ENCODE peak calls at places on chromosome 9, in eight cellular contexts. U is fibroblast of pulmonary artery; O is kidney epithelial cell; E is cardiac muscle cell; M is GM23248; R is fibroblast of villous mesenchyme; H is AG04449; N is CD8-positive, alpha-beta memory T cell. I is an unnamed sample.

GRCh38 chr9:4774209-4774608 is 18.5 kb upstream of the RCL1 start:
- DNase-seq in O (no peak), E (no peak), N (no peak), U (peak; percentile 88), H (no peak), M (peak; percentile 71), R (peak; percentile 86), I (peak; percentile 82)

GRCh38 chr9:6897831-6898230 is 140.1 kb downstream of the KDM4C start:
- DNase-seq in U (no peak), E (no peak), N (no peak), H (no peak), M (no peak), R (no peak), O (no peak), I (no peak)

GRCh38 chr9:90964101-90965020 is 162.7 kb downstream of the SYK start:
- DNase-seq in N (no peak), H (no peak), M (no peak), R (peak; percentile 33), U (no peak), E (no peak), O (no peak), I (no peak)

GRCh38 chr9:133524146-133524545 is 613 bp downstream of the MYMK start:
- DNase-seq in M (no peak), R (no peak), E (no peak), U (no peak), H (no peak), N (no peak), O (no peak), I (no peak)

GRCh38 chr9:97527626-97528528 is 26.4 kb downstream of the TMOD1 start:
- DNase-seq in U (no peak), H (no peak), R (no peak), M (no peak), E (peak; percentile 50), O (no peak), N (no peak), I (no peak)

GRCh38 chr9:132163457-132163875 is 1.6 kb downstream of the NTNG2 start:
- DNase-seq in U (no peak), N (no peak), R (peak; percentile 38), M (peak; percentile 68), H (no peak), O (no peak), E (peak; percentile 60), I (no peak)

GRCh38 chr9:74498616-74499095 is 1.5 kb downstream of the RORB start:
- DNase-seq in H (no peak), R (no peak), U (no peak), E (no peak), M (peak; percentile 23), O (no peak), N (no peak), I (no peak)

GRCh38 chr9:36101916-36102741 is 34.4 kb upstream of the GLIPR2 start:
- DNase-seq in R (peak; percentile 96), H (peak; percentile 96), U (peak; percentile 97), O (peak; percentile 94), M (peak; percentile 96), E (no peak), N (no peak), I (peak; percentile 94)

GRCh38 chr9:126150411-126151030 is 176.1 kb upstream of the MVB12B start:
- DNase-seq in U (no peak), N (no peak), H (no peak), R (no peak), E (no peak), O (no peak), M (no peak), I (no peak)

GRCh38 chr9:70668751-70669150 is 254.3 kb upstream of the KLF9 start:
- DNase-seq in E (no peak), R (no peak), U (peak; percentile 18), N (no peak), M (peak; percentile 50), O (no peak), H (no peak), I (no peak)

GRCh38 chr9:98040212-98040611 is 16.3 kb upstream of the NANS start:
- DNase-seq in O (no peak), U (no peak), H (no peak), E (no peak), R (no peak), N (no peak), M (no peak), I (no peak)

GRCh38 chr9:93308158-93308602 is 124.2 kb downstream of the WNK2 start:
- DNase-seq in U (no peak), R (no peak), E (no peak), O (no peak), N (no peak), M (no peak), H (no peak), I (no peak)

GRCh38 chr9:93304574-93305496 is 120.9 kb downstream of the WNK2 start:
- DNase-seq in M (peak; percentile 72), U (peak; percentile 55), R (peak; percentile 49), O (no peak), N (no peak), H (no peak), E (peak; percentile 80), I (peak; percentile 5)

GRCh38 chr9:121881920-121882500 is 211.1 kb downstream of the TTLL11 start:
- DNase-seq in O (no peak), H (no peak), R (no peak), U (no peak), E (no peak), N (no peak), M (no peak), I (no peak)

GRCh38 chr9:112694910-112695555 is 22.9 kb downstream of the INIP start:
- DNase-seq in E (no peak), N (no peak), O (no peak), R (no peak), H (no peak), U (no peak), M (no peak), I (no peak)

GRCh38 chr9:92608221-92609141 is 61.5 kb downstream of the IPPK start:
- DNase-seq in R (no peak), O (no peak), U (no peak), M (peak; percentile 67), E (no peak), H (no peak), N (no peak), I (no peak)

GRCh38 chr9:100590481-100590880 is 12.6 kb downstream of the CAVIN4 start:
- DNase-seq in H (no peak), N (no peak), E (no peak), R (peak; percentile 58), M (peak; percentile 83), U (peak; percentile 26), O (no peak), I (peak; percentile 55)

GRCh38 chr9:75500479-75500878 is 390.0 kb upstream of the PCSK5 start:
- DNase-seq in R (no peak), E (no peak), U (no peak), M (no peak), H (no peak), O (no peak), N (no peak), I (no peak)

GRCh38 chr9:110016340-110016739 is 191.6 kb downstream of the C9orf152 start:
- DNase-seq in H (no peak), U (peak; percentile 67), E (no peak), N (no peak), R (peak; percentile 66), O (no peak), M (peak; percentile 77), I (peak; percentile 56)

GRCh38 chr9:136660971-136661540 is 1.7 kb upstream of the EGFL7 start:
- DNase-seq in E (no peak), N (no peak), M (no peak), U (no peak), H (no peak), R (no peak), O (no peak), I (no peak)

GRCh38 chr9:136657975-136658848 is 4.5 kb upstream of the EGFL7 start:
- DNase-seq in N (no peak), O (no peak), H (no peak), U (no peak), R (no peak), E (no peak), M (no peak), I (no peak)

GRCh38 chr9:136661641-136662325 is 933 bp upstream of the EGFL7 start:
- DNase-seq in E (no peak), O (no peak), M (no peak), N (no peak), H (no peak), U (no peak), R (no peak), I (no peak)

GRCh38 chr9:136658849-136659535 is 3.7 kb upstream of the EGFL7 start:
- DNase-seq in M (no peak), U (no peak), R (no peak), H (no peak), E (no peak), N (no peak), O (no peak), I (no peak)

GRCh38 chr9:136659861-136660784 is 2.6 kb upstream of the EGFL7 start:
- DNase-seq in R (no peak), U (no peak), N (no peak), E (no peak), H (no peak), O (no peak), M (no peak), I (no peak)
- H3K4me3 ChIP-seq in R (no peak overlapping the region), U (no peak overlapping the region), N (no peak overlapping the region), E (no peak overlapping the region), H (no peak overlapping the region), O (no peak overlapping the region), M (no peak overlapping the region), I (no peak overlapping the region)

GRCh38 chr9:16864741-16865434 is 5.6 kb downstream of the BNC2 start:
- DNase-seq in U (peak; percentile 51), R (peak; percentile 56), M (peak; percentile 77), N (no peak), E (no peak), O (no peak), H (no peak), I (no peak)
- H3K4me3 ChIP-seq in U (peak overlapping the region; percentile 2), R (peak overlapping the region; percentile 17), M (peak overlapping the region; percentile 28), N (no peak overlapping the region), E (no peak overlapping the region), O (no peak overlapping the region), H (no peak overlapping the region), I (no peak overlapping the region)

DNA sequence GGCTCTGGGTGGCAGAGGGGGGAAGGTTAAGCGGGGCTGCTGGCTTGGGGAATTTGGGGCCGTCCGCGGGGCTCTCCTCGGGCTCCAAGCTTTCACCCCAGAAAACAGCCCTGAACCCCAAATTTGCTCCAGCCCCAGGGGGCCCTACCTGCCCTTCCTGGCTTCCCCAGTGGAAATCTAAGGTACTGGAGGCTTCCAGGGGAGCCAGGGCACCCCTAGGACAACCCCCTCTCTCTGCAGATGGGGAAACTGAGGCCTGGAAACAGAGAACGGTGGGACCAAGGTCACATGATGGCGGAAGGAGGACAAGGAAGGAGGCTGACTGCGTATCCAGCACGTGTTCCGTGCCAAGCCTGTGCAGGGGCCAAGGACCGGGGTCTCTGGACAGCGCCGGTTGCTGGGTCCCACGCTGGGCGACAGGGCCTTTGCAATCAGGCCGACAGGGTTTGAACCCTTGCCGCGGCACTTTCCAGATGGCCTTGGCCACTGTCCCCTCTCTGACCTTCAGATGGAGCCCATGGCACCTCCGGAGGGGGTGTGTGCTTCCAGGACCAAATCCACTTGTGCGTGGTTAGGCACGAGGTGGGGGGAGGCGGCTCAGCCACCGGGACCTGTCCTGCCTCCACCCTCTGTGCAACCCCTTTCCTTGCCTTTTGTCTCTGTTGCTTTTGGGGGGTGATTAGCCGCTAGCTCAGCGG is 183.1 kb downstream of the C9orf50 start:
- DNase-seq in M (no peak), N (no peak), U (no peak), R (no peak), E (no peak), O (no peak), H (no peak), I (no peak)
- H3K4me3 ChIP-seq in M (peak overlapping the region; percentile 80), N (peak overlapping the region; percentile 50), U (peak overlapping the region; percentile 54), R (peak overlapping the region; percentile 58), E (peak overlapping the region; percentile 36), O (peak overlapping the region; percentile 42), H (peak overlapping the region; percentile 57), I (peak overlapping the region; percentile 47)

GRCh38 chr9:88535226-88535931 is 401 bp downstream of the NXNL2 start:
- DNase-seq in U (no peak), N (no peak), O (no peak), H (no peak), M (no peak), R (no peak), E (peak; percentile 26), I (no peak)
- H3K4me3 ChIP-seq in U (peak overlapping the region; percentile 56), N (peak overlapping the region; percentile 34), O (peak overlapping the region; percentile 70), H (peak overlapping the region; percentile 71), M (peak overlapping the region; percentile 74), R (peak overlapping the region; percentile 65), E (peak overlapping the region; percentile 39), I (peak overlapping the region; percentile 65)

I was measured in skeletal muscle cell.